ENCODE peak calls at places on chromosomes 7 and 10, in ten cellular contexts. S is iPS-NIHi11; G is cardiac muscle cell; A is T-helper 1 cell; O is K562; T is T-helper 2 cell; C is Jurkat, Clone E6-1; E is activated naive CD8-positive, alpha-beta T cell treated with anti-CD3 and anti-CD28 coated beads, Interleukin-2, amount 50 U/mL, for 16 hours; U is BJ; P is A549. H is an unnamed sample.

GRCh38 chr10:61994404-61995031 is 93.0 kb downstream of the ARID5B start:
- DNase-seq in T (no peak), O (no peak), A (no peak), U (no peak), C (no peak), P (no peak), S (peak; percentile 40), E (no peak), G (no peak), H (no peak)

GRCh38 chr7:4108951-4109350 is 573.1 kb upstream of the FOXK1 start:
- DNase-seq in G (no peak), A (no peak), P (no peak), S (no peak), T (no peak), C (no peak), O (no peak), U (no peak), E (no peak), H (no peak)

GRCh38 chr10:61612451-61612850 is 50.3 kb upstream of the CABCOCO1 start:
- DNase-seq in G (no peak), U (no peak), O (peak; percentile 53), E (no peak), P (no peak), T (no peak), S (no peak), A (no peak), C (no peak), H (no peak)

GRCh38 chr7:157043745-157044144 is 33.3 kb upstream of the MNX1 start:
- DNase-seq in U (peak; percentile 12), P (no peak), C (no peak), A (no peak), T (no peak), E (no peak), S (no peak), G (no peak), O (no peak), H (no peak)

GRCh38 chr10:2981361-2981801 is 86.0 kb upstream of the PFKP start:
- DNase-seq in C (no peak), P (no peak), A (no peak), T (no peak), S (no peak), E (no peak), G (no peak), O (no peak), U (no peak), H (no peak)

GRCh38 chr7:38703093-38703492 is 71.9 kb upstream of the AMPH start:
- DNase-seq in P (no peak), S (no peak), C (no peak), T (no peak), G (no peak), E (no peak), U (no peak), A (no peak), O (no peak), H (no peak)

GRCh38 chr7:150337659-150338081 is 3.8 kb downstream of the RARRES2 start:
- DNase-seq in E (no peak), T (no peak), O (no peak), P (no peak), U (no peak), G (no peak), S (no peak), C (no peak), A (no peak), H (peak; percentile 21)

GRCh38 chr7:40802497-40802896 is 667.7 kb downstream of the SUGCT start:
- DNase-seq in S (no peak), E (no peak), T (no peak), O (no peak), U (no peak), G (no peak), A (no peak), P (no peak), C (no peak), H (no peak)

GRCh38 chr10:110356628-110357245 is 52.0 kb upstream of the SMNDC1 start:
- DNase-seq in S (peak; percentile 56), C (no peak), U (no peak), O (peak; percentile 30), A (peak; percentile 96), G (no peak), T (peak; percentile 97), P (no peak), E (no peak), H (peak; percentile 71)

GRCh38 chr10:70343312-70343711 is 39.1 kb downstream of the LRRC20 start:
- DNase-seq in C (no peak), P (no peak), A (no peak), G (no peak), E (no peak), O (no peak), U (no peak), S (no peak), T (no peak), H (no peak)

GRCh38 chr7:44531421-44532380 is 9.4 kb downstream of the NPC1L1 start:
- DNase-seq in P (no peak), E (no peak), C (no peak), S (peak; percentile 6), O (no peak), A (no peak), G (no peak), T (no peak), U (no peak), H (no peak)

GRCh38 chr10:112955736-112956421 is 5.8 kb downstream of the TCF7L2 start:
- DNase-seq in T (no peak), O (no peak), C (no peak), A (no peak), G (no peak), P (no peak), S (no peak), U (peak; percentile 70), E (no peak), H (no peak)

GRCh38 chr10:113326160-113327111 is 226.4 kb upstream of the HABP2 start:
- DNase-seq in S (peak; percentile 41), U (peak; percentile 83), C (no peak), G (no peak), E (no peak), T (peak; percentile 11), O (peak; percentile 48), A (peak; percentile 36), P (peak; percentile 93), H (peak; percentile 54)

GRCh38 chr7:108135446-108136190 is 5.5 kb upstream of the LAMB4 start:
- DNase-seq in U (no peak), G (no peak), T (peak; percentile 85), S (no peak), O (no peak), A (peak; percentile 45), C (peak; percentile 47), P (no peak), E (no peak), H (no peak)

GRCh38 chr7:107208046-107208458 is 39.2 kb downstream of the HBP1 start:
- DNase-seq in T (no peak), G (no peak), E (no peak), S (no peak), P (no peak), U (peak; percentile 32), O (no peak), A (no peak), C (no peak), H (no peak)

GRCh38 chr7:118185163-118185860 is 1.3 kb downstream of the LSM8 start:
- DNase-seq in T (no peak), A (no peak), U (peak; percentile 22), G (no peak), C (no peak), O (peak; percentile 58), S (no peak), P (no peak), E (no peak), H (no peak)

GRCh38 chr7:9017251-9017650 is 583.8 kb downstream of the NXPH1 start:
- DNase-seq in G (no peak), T (no peak), A (no peak), S (no peak), U (no peak), E (no peak), P (no peak), O (no peak), C (no peak), H (no peak)

GRCh38 chr10:42593284-42593683 is 45.1 kb downstream of the ZNF33B start:
- DNase-seq in T (peak; percentile 6), U (no peak), E (no peak), A (no peak), C (no peak), G (no peak), P (no peak), S (no peak), O (no peak), H (no peak)

GRCh38 chr10:60082341-60083038 is 176.1 kb upstream of the CCDC6 start:
- DNase-seq in O (no peak), A (no peak), C (no peak), U (no peak), S (no peak), P (no peak), T (no peak), G (no peak), E (no peak), H (no peak)

GRCh38 chr10:117884592-117884991 is 162.1 kb downstream of the RAB11FIP2 start:
- DNase-seq in C (no peak), S (no peak), P (no peak), T (no peak), U (no peak), G (no peak), O (no peak), A (no peak), E (no peak), H (no peak)

GRCh38 chr7:117979954-117980497 is 106.8 kb upstream of the CTTNBP2 start:
- DNase-seq in P (no peak), T (no peak), U (no peak), G (no peak), C (no peak), E (no peak), O (no peak), S (no peak), A (no peak), H (no peak)

GRCh38 chr7:90384433-90384832 is 18.8 kb upstream of the CLDN12 start:
- DNase-seq in C (no peak), A (no peak), G (no peak), P (no peak), U (no peak), S (no peak), E (no peak), O (no peak), T (no peak), H (no peak)

GRCh38 chr7:12207046-12207445 is 4.0 kb upstream of the TMEM106B start:
- DNase-seq in A (no peak), T (peak; percentile 11), E (no peak), S (no peak), U (no peak), G (no peak), P (no peak), C (no peak), O (no peak), H (no peak)

GRCh38 chr10:21401196-21401595 is 124.3 kb downstream of the SKIDA1 start:
- DNase-seq in E (no peak), C (no peak), T (no peak), A (no peak), S (no peak), U (no peak), P (no peak), O (no peak), G (no peak), H (no peak)

GRCh38 chr7:132547806-132548205 is 28.5 kb downstream of the PLXNA4 start:
- DNase-seq in U (no peak), O (no peak), G (no peak), T (no peak), C (no peak), P (no peak), A (no peak), S (no peak), E (no peak), H (no peak)

GRCh38 chr10:16867556-16867955 is 50.3 kb upstream of the RSU1 start:
- DNase-seq in G (no peak), S (peak; percentile 26), E (no peak), T (no peak), A (no peak), C (no peak), U (no peak), P (no peak), O (no peak), H (no peak)

GRCh38 chr7:114539575-114539974 is 125.0 kb downstream of the FOXP2 start:
- DNase-seq in S (no peak), G (peak; percentile 51), C (no peak), P (no peak), O (no peak), T (peak; percentile 3), E (no peak), A (no peak), U (no peak), H (no peak)

GRCh38 chr7:50869108-50869716 is 86.5 kb upstream of the GRB10 start:
- DNase-seq in C (no peak), A (no peak), P (peak; percentile 55), U (peak; percentile 59), T (no peak), E (no peak), O (no peak), S (no peak), G (no peak), H (peak; percentile 21)

H was measured in PC-9.